ENCODE peak calls at places on chromosomes 4 and X, in seven cellular contexts. One of them, this sample, is unnamed.

GRCh38 chrX:79161655-79162054 is 17.2 kb downstream of the GPR174 start:
- DNase-seq in psoas muscle: no peak
- DNase-seq in cardiac muscle cell: peak; percentile 6
- DNase-seq in ovary: no peak
- DNase-seq in lower lobe of right lung: no peak
- DNase-seq in foreskin fibroblast: no peak
- DNase-seq in HepG2: no peak
- DNase-seq in this sample: no peak

GRCh38 chr4:85744950-85745349 is 270.0 kb downstream of the ARHGAP24 start:
- DNase-seq in psoas muscle: no peak
- DNase-seq in ovary: no peak
- DNase-seq in lower lobe of right lung: no peak
- DNase-seq in foreskin fibroblast: no peak
- DNase-seq in HepG2: no peak
- DNase-seq in cardiac muscle cell: no peak
- DNase-seq in this sample: no peak

GRCh38 chr4:3671571-3672464 is 94.4 kb upstream of the ADRA2C start:
- DNase-seq in lower lobe of right lung: peak; percentile 18
- DNase-seq in HepG2: peak; percentile 69
- DNase-seq in psoas muscle: peak; percentile 16
- DNase-seq in foreskin fibroblast: no peak
- DNase-seq in cardiac muscle cell: no peak
- DNase-seq in ovary: no peak
- DNase-seq in this sample: peak; percentile 3

GRCh38 chrX:40172169-40172979 is 74.6 kb upstream of the BCOR start:
- DNase-seq in cardiac muscle cell: peak; percentile 62
- DNase-seq in lower lobe of right lung: peak; percentile 80
- DNase-seq in HepG2: no peak
- DNase-seq in ovary: peak; percentile 78
- DNase-seq in foreskin fibroblast: no peak
- DNase-seq in psoas muscle: peak; percentile 84
- DNase-seq in this sample: peak; percentile 65

GRCh38 chr4:146436423-146437162 is 85.1 kb downstream of the SLC10A7 start:
- DNase-seq in cardiac muscle cell: no peak
- DNase-seq in lower lobe of right lung: no peak
- DNase-seq in ovary: no peak
- DNase-seq in foreskin fibroblast: no peak
- DNase-seq in psoas muscle: no peak
- DNase-seq in HepG2: no peak
- DNase-seq in this sample: peak; percentile 26

GRCh38 chrX:15737188-15737956 is 698 bp upstream of the CA5B start:
- DNase-seq in cardiac muscle cell: no peak
- DNase-seq in lower lobe of right lung: no peak
- DNase-seq in psoas muscle: no peak
- DNase-seq in HepG2: no peak
- DNase-seq in foreskin fibroblast: no peak
- DNase-seq in ovary: no peak
- DNase-seq in this sample: no peak

GRCh38 chr4:188988131-188988530 is 848.9 kb downstream of the TRIML1 start:
- DNase-seq in psoas muscle: no peak
- DNase-seq in cardiac muscle cell: no peak
- DNase-seq in foreskin fibroblast: no peak
- DNase-seq in lower lobe of right lung: no peak
- DNase-seq in HepG2: no peak
- DNase-seq in ovary: no peak
- DNase-seq in this sample: no peak

GRCh38 chr4:90198086-90198847 is 71.1 kb downstream of the CCSER1 start:
- DNase-seq in foreskin fibroblast: no peak
- DNase-seq in HepG2: no peak
- DNase-seq in lower lobe of right lung: no peak
- DNase-seq in ovary: no peak
- DNase-seq in cardiac muscle cell: no peak
- DNase-seq in psoas muscle: no peak
- DNase-seq in this sample: no peak

GRCh38 chr4:8078109-8078494 is 80.5 kb downstream of the ABLIM2 start:
- DNase-seq in psoas muscle: peak; percentile 46
- DNase-seq in foreskin fibroblast: no peak
- DNase-seq in HepG2: no peak
- DNase-seq in lower lobe of right lung: no peak
- DNase-seq in cardiac muscle cell: no peak
- DNase-seq in ovary: no peak
- DNase-seq in this sample: no peak

GRCh38 chr4:89303177-89303576 is 4.4 kb downstream of the GPRIN3 start:
- DNase-seq in foreskin fibroblast: no peak
- DNase-seq in ovary: no peak
- DNase-seq in HepG2: no peak
- DNase-seq in cardiac muscle cell: no peak
- DNase-seq in lower lobe of right lung: peak; percentile 51
- DNase-seq in psoas muscle: no peak
- DNase-seq in this sample: no peak

GRCh38 chrX:9906919-9907318 is 60.2 kb upstream of the CLDN34 start:
- DNase-seq in lower lobe of right lung: no peak
- DNase-seq in psoas muscle: no peak
- DNase-seq in cardiac muscle cell: no peak
- DNase-seq in ovary: no peak
- DNase-seq in foreskin fibroblast: no peak
- DNase-seq in HepG2: no peak
- DNase-seq in this sample: no peak

GRCh38 chrX:127038065-127038464 is 218.5 kb downstream of the PRR32 start:
- DNase-seq in HepG2: no peak
- DNase-seq in cardiac muscle cell: peak; percentile 16
- DNase-seq in psoas muscle: no peak
- DNase-seq in foreskin fibroblast: no peak
- DNase-seq in lower lobe of right lung: no peak
- DNase-seq in ovary: no peak
- DNase-seq in this sample: no peak

DNA sequence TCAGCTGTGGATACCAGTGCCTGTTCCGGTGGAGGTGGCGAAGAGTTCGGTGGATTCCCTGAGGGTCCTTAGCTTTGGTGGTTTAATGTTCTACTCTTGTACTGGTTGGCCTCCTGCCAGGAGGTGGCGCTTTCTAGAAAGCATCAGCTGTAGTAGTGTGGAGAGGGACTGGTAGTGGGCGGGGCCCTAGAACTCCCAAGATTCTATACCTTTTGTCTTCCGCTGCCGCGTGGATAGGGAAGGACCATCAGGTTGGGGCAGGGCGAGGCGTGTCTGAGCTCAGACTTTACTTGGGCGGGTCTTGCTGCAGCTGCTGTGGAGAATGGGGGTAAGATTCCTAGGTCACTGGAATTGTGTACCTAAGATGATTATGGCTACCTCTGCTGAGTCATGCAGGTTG is 390.3 kb downstream of the FAM47A start:
- DNase-seq in ovary: no peak
- DNase-seq in HepG2: no peak
- DNase-seq in cardiac muscle cell: no peak
- DNase-seq in foreskin fibroblast: no peak
- DNase-seq in lower lobe of right lung: no peak
- DNase-seq in psoas muscle: no peak
- DNase-seq in this sample: no peak
- TF ChIP-seq CTCF in ovary: no peak
- TF ChIP-seq CTCF in HepG2: no peak
- TF ChIP-seq CTCF in cardiac muscle cell: no peak
- TF ChIP-seq CTCF in foreskin fibroblast: no peak
- TF ChIP-seq CTCF in lower lobe of right lung: no peak
- TF ChIP-seq CTCF in psoas muscle: no peak
- TF ChIP-seq CTCF in this sample: no peak

GRCh38 chr4:151324124-151324448 is 1.3 kb downstream of the SH3D19 start:
- DNase-seq in cardiac muscle cell: no peak
- DNase-seq in psoas muscle: no peak
- DNase-seq in ovary: no peak
- DNase-seq in HepG2: no peak
- DNase-seq in foreskin fibroblast: no peak
- DNase-seq in lower lobe of right lung: no peak
- DNase-seq in this sample: no peak

GRCh38 chr4:151331276-151332042 is 6.1 kb upstream of the SH3D19 start:
- DNase-seq in HepG2: peak; percentile 20
- DNase-seq in psoas muscle: no peak
- DNase-seq in cardiac muscle cell: no peak
- DNase-seq in foreskin fibroblast: no peak
- DNase-seq in ovary: no peak
- DNase-seq in lower lobe of right lung: no peak
- DNase-seq in this sample: peak; percentile 49

GRCh38 chr4:151324449-151325319 is 721 bp downstream of the SH3D19 start:
- DNase-seq in ovary: peak; percentile 53
- DNase-seq in cardiac muscle cell: peak; percentile 68
- DNase-seq in foreskin fibroblast: peak; percentile 66
- DNase-seq in lower lobe of right lung: peak; percentile 50
- DNase-seq in psoas muscle: peak; percentile 85
- DNase-seq in HepG2: peak; percentile 99
- DNase-seq in this sample: peak; percentile 23

GRCh38 chr4:151325320-151326246 is at the start of gene SH3D19:
- DNase-seq in lower lobe of right lung: peak; percentile 79
- DNase-seq in foreskin fibroblast: peak; percentile 58
- DNase-seq in ovary: peak; percentile 68
- DNase-seq in HepG2: peak; percentile 99
- DNase-seq in cardiac muscle cell: peak; percentile 64
- DNase-seq in psoas muscle: peak; percentile 84
- DNase-seq in this sample: peak; percentile 34

GRCh38 chr4:151329217-151330007 is 4.0 kb upstream of the SH3D19 start:
- DNase-seq in foreskin fibroblast: peak; percentile 29
- DNase-seq in cardiac muscle cell: no peak
- DNase-seq in psoas muscle: no peak
- DNase-seq in HepG2: no peak
- DNase-seq in lower lobe of right lung: no peak
- DNase-seq in ovary: no peak
- DNase-seq in this sample: no peak
- H3K4me3 ChIP-seq in foreskin fibroblast: no peak overlapping the region
- H3K4me3 ChIP-seq in cardiac muscle cell: no peak overlapping the region
- H3K4me3 ChIP-seq in psoas muscle: no peak overlapping the region
- H3K4me3 ChIP-seq in HepG2: no peak overlapping the region
- H3K4me3 ChIP-seq in lower lobe of right lung: no peak overlapping the region
- H3K4me3 ChIP-seq in ovary: no peak overlapping the region
- H3K4me3 ChIP-seq in this sample: no peak overlapping the region

GRCh38 chrX:13764765-13765164 is 30.2 kb downstream of the OFD1 start:
- DNase-seq in lower lobe of right lung: no peak
- DNase-seq in ovary: no peak
- DNase-seq in foreskin fibroblast: no peak
- DNase-seq in psoas muscle: no peak
- DNase-seq in cardiac muscle cell: peak; percentile 51
- DNase-seq in HepG2: peak; percentile 1
- DNase-seq in this sample: peak; percentile 17
- TF ChIP-seq CTCF in lower lobe of right lung: peak; percentile 16
- TF ChIP-seq CTCF in ovary: no peak
- TF ChIP-seq CTCF in foreskin fibroblast: no peak
- TF ChIP-seq CTCF in psoas muscle: peak; percentile 15
- TF ChIP-seq CTCF in cardiac muscle cell: peak; percentile 27
- TF ChIP-seq CTCF in HepG2: peak; percentile 30
- TF ChIP-seq CTCF in this sample: peak; percentile 51

DNA sequence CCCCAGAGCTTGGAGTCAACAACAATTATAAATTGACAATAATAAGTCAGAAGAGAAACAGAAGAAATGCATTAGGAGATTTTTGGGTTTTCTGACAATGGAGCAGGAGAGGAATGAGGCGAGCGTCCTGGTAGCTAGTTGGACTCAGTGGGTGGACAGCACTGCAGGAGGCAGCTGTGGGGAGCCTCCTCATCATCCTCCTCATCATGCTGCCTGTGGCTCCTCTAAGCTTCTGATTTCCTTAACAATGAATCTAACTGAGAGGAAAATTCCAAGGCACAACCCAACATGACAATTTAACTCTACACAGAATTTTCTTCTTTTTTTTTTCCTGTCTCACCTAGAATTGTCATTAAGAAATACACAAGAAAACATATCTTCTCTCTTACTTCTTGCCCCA is 357.1 kb upstream of the NOCT start:
- DNase-seq in cardiac muscle cell: no peak
- DNase-seq in ovary: no peak
- DNase-seq in psoas muscle: no peak
- DNase-seq in foreskin fibroblast: no peak
- DNase-seq in lower lobe of right lung: no peak
- DNase-seq in HepG2: no peak
- DNase-seq in this sample: no peak
- H3K4me3 ChIP-seq in cardiac muscle cell: no peak overlapping the region
- H3K4me3 ChIP-seq in ovary: no peak overlapping the region
- H3K4me3 ChIP-seq in psoas muscle: no peak overlapping the region
- H3K4me3 ChIP-seq in foreskin fibroblast: no peak overlapping the region
- H3K4me3 ChIP-seq in lower lobe of right lung: no peak overlapping the region
- H3K4me3 ChIP-seq in HepG2: no peak overlapping the region
- H3K4me3 ChIP-seq in this sample: no peak overlapping the region

DNA sequence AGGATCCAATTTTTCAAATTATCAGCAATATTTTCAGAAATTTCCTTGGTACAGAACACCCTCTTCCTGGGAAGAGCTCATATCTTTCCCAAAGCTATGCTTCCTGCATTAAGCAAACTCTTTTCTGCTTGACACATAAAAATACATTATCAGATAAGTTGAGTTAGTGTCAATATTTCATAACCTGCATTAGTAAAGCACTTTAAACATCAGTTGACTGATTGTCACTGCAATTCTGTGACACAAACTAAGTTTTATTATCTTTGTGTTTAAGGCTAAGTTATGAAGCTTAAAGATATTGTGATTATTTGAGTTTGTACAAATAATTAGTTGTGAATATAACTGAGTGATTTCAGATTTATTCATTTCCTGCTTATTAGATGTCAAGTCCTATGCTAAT is 1045.4 kb upstream of the GRID2 start:
- DNase-seq in cardiac muscle cell: no peak
- DNase-seq in HepG2: no peak
- DNase-seq in foreskin fibroblast: no peak
- DNase-seq in psoas muscle: no peak
- DNase-seq in lower lobe of right lung: no peak
- DNase-seq in ovary: no peak
- DNase-seq in this sample: no peak
- TF ChIP-seq CTCF in cardiac muscle cell: no peak
- TF ChIP-seq CTCF in HepG2: no peak
- TF ChIP-seq CTCF in foreskin fibroblast: no peak
- TF ChIP-seq CTCF in psoas muscle: no peak
- TF ChIP-seq CTCF in lower lobe of right lung: no peak
- TF ChIP-seq CTCF in ovary: no peak
- TF ChIP-seq CTCF in this sample: no peak

DNA sequence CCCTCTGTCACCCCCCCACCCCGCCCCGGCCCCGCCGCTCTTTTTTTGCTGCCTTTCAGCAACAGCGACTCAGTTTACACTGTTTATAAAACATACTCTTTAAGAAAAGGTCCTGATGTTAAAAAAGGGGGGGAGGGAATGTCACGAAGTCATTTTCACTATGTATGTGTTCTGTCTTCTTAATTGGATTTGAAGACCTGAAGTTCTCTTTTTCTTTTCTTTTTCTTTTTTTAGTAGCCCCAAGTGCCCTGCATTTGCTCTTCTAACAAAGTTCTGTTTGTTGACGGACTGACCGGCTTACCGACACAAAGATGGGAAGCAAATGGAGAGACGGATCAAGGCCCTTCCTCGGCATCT is 2.5 kb upstream of the CITED1 start:
- DNase-seq in foreskin fibroblast: no peak
- DNase-seq in cardiac muscle cell: no peak
- DNase-seq in HepG2: no peak
- DNase-seq in psoas muscle: no peak
- DNase-seq in ovary: no peak
- DNase-seq in lower lobe of right lung: no peak
- DNase-seq in this sample: no peak
- H3K4me3 ChIP-seq in foreskin fibroblast: no peak overlapping the region
- H3K4me3 ChIP-seq in cardiac muscle cell: no peak overlapping the region
- H3K4me3 ChIP-seq in HepG2: no peak overlapping the region
- H3K4me3 ChIP-seq in psoas muscle: peak overlapping the region; percentile 71
- H3K4me3 ChIP-seq in ovary: no peak overlapping the region
- H3K4me3 ChIP-seq in lower lobe of right lung: peak overlapping the region; percentile 44
- H3K4me3 ChIP-seq in this sample: no peak overlapping the region

DNA sequence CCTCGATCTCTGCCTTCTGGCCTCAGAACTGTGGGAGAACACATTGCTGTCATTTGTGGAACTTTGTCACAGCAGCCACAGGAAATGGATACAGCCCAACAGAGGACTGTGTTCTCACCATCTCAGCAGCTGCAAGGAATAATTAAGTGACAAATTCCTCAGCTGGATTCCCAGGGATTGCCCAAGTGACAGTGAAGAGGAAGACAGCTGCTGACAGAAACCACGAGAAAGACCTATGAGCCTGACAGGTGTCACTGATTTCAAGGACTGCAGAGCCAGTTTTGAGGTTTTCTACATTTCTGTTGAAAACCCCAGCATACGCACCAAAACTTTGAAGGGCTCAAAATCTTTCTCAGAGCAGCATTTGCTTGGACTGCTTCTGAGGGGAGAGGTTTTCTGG is 88.7 kb downstream of the DRD5 start:
- DNase-seq in ovary: no peak
- DNase-seq in psoas muscle: no peak
- DNase-seq in HepG2: no peak
- DNase-seq in lower lobe of right lung: no peak
- DNase-seq in foreskin fibroblast: no peak
- DNase-seq in cardiac muscle cell: no peak
- DNase-seq in this sample: no peak
- TF ChIP-seq CTCF in ovary: no peak
- TF ChIP-seq CTCF in psoas muscle: no peak
- TF ChIP-seq CTCF in HepG2: no peak
- TF ChIP-seq CTCF in lower lobe of right lung: no peak
- TF ChIP-seq CTCF in foreskin fibroblast: no peak
- TF ChIP-seq CTCF in cardiac muscle cell: no peak
- TF ChIP-seq CTCF in this sample: no peak